ENCODE peak calls at places on chromosome 21, in four cellular contexts. W is lower lobe of right lung, J is fibroblast of lung, I is psoas muscle. G is an unnamed sample. For H3K4me1 and H3K36me3, the result is how much of the 10 kb centered on the place peaks cover.

GRCh38 chr21:39208624-39209333 is 25.5 kb upstream of the PSMG1 start:
- DNase-seq in W (no peak), J (peak), I (no peak), G (no peak)

GRCh38 chr21:40471103-40471502 is 375.9 kb downstream of the DSCAM start:
- DNase-seq in W (no peak), J (no peak), I (no peak), G (no peak)

GRCh38 chr21:36005018-36005417 is 55.3 kb downstream of the SETD4 start:
- DNase-seq in W (no peak), J (peak), I (no peak), G (no peak)

GRCh38 chr21:30623362-30623761 is 2.9 kb downstream of the KRTAP20-4 start:
- DNase-seq in W (no peak), J (no peak), I (no peak), G (no peak)

GRCh38 chr21:40757366-40757765 is 89.6 kb downstream of the DSCAM start:
- DNase-seq in W (no peak), J (no peak), I (no peak), G (no peak)

GRCh38 chr21:36544545-36544944 is 64.6 kb upstream of the CLDN14 start:
- DNase-seq in W (no peak), J (no peak), I (no peak), G (no peak)

GRCh38 chr21:32329331-32329730 is 30.7 kb downstream of the MRAP start:
- DNase-seq in W (no peak), J (peak), I (no peak), G (no peak)

GRCh38 chr21:17797967-17798366 is 21.2 kb downstream of the C21orf91 start:
- DNase-seq in W (no peak), J (no peak), I (no peak), G (no peak)

GRCh38 chr21:36859744-36860501 is 106.5 kb downstream of the HLCS start:
- DNase-seq in W (peak), J (peak), I (peak), G (peak)

GRCh38 chr21:26739189-26739588 is 106.0 kb downstream of the ADAMTS1 start:
- DNase-seq in W (no peak), J (peak), I (no peak), G (no peak)

GRCh38 chr21:38148046-38148445 is 108.7 kb upstream of the KCNJ15 start:
- DNase-seq in W (no peak), J (no peak), I (no peak), G (no peak)

GRCh38 chr21:38455403-38455802 is 42.9 kb downstream of the ERG start:
- DNase-seq in W (no peak), J (no peak), I (no peak), G (no peak)

GRCh38 chr21:32525282-32525681 is 60.0 kb downstream of the TCP10L start:
- DNase-seq in W (no peak), J (no peak), I (no peak), G (no peak)

GRCh38 chr21:27206368-27206982 is 239.6 kb upstream of the ADAMTS5 start:
- DNase-seq in W (no peak), J (no peak), I (no peak), G (no peak)

GRCh38 chr21:33238565-33239255 is 9.0 kb downstream of the IFNAR2 start:
- DNase-seq in W (no peak), J (no peak), I (no peak), G (no peak)

GRCh38 chr21:38597436-38597835 is 99.2 kb upstream of the ERG start:
- DNase-seq in W (no peak), J (no peak), I (no peak), G (no peak)

GRCh38 chr21:15638856-15639549 is 90.8 kb upstream of the USP25 start:
- DNase-seq in W (peak), J (no peak), I (no peak), G (no peak)

GRCh38 chr21:15772654-15773053 is 42.9 kb downstream of the USP25 start:
- DNase-seq in W (no peak), J (no peak), I (no peak), G (no peak)

GRCh38 chr21:27244356-27244755 is 277.5 kb upstream of the ADAMTS5 start:
- DNase-seq in W (no peak), J (peak), I (no peak), G (no peak)

GRCh38 chr21:38768385-38769071 is 37.2 kb upstream of the ETS2 start:
- DNase-seq in W (no peak), J (peak), I (no peak), G (no peak)

GRCh38 chr21:17461014-17461413 is 51.8 kb upstream of the CXADR start:
- DNase-seq in W (no peak), J (peak), I (no peak), G (no peak)

GRCh38 chr21:26832513-26832912 is 12.7 kb downstream of the ADAMTS1 start:
- DNase-seq in W (no peak), J (no peak), I (no peak), G (no peak)

GRCh38 chr21:16071082-16071481 is 341.3 kb downstream of the USP25 start:
- DNase-seq in W (no peak), J (peak), I (no peak), G (peak)

GRCh38 chr21:19031956-19032355 is 628.4 kb upstream of the TMPRSS15 start:
- DNase-seq in W (no peak), J (no peak), I (no peak), G (peak)

GRCh38 chr21:20443558-20444155 is 554.6 kb upstream of the NCAM2 start:
- DNase-seq in W (no peak), J (no peak), I (no peak), G (no peak)

GRCh38 chr21:26850116-26850643 is 5.0 kb upstream of the ADAMTS1 start:
- DNase-seq in W (no peak), J (peak), I (no peak), G (no peak)

GRCh38 chr21:22120616-22121266 is 1122.5 kb downstream of the NCAM2 start:
- DNase-seq in W (no peak), J (peak), I (no peak), G (no peak)

GRCh38 chr21:14284439-14284838 is 68.5 kb downstream of the RBM11 start:
- DNase-seq in W (no peak), J (no peak), I (no peak), G (no peak)

GRCh38 chr21:42232176-42232825 is 13.4 kb downstream of the ABCG1 start:
- DNase-seq in W (peak), J (no peak), I (peak), G (no peak)
- H3K4me1 ChIP-seq in W (half or more), J (under half), I (half or more), G (under half)

GRCh38 chr21:46228345-46229051 is at the start of gene LSS:
- DNase-seq in W (peak), J (peak), I (peak), G (peak)
- H3K36me3 ChIP-seq in W (under half), J (under half), I (under half), G (under half)

DNA sequence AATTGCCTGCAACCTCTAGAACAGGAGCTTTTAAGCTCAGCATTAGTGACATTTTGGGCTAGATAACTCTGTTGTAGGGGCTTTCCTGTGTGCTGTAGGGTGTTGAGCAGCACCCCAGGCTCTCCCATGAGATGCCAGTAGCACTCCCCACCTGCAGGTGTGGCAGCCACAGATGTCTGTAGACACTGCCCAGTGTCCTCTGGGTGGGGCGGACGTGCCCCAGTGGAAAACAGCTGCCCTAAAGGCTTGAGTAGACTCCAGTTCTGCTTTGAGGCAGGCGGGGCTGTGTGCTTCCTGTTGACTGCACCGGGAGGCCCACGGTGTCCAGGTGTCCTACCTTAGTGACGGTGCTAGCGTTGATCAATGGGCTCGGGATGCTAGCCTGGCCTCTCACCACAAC is 16.9 kb upstream of the PWP2 start:
- DNase-seq in W (no peak), J (no peak), I (no peak), G (no peak)
- H3K4me3 ChIP-seq in W (no peak), J (no peak), I (no peak), G (no peak)

DNA sequence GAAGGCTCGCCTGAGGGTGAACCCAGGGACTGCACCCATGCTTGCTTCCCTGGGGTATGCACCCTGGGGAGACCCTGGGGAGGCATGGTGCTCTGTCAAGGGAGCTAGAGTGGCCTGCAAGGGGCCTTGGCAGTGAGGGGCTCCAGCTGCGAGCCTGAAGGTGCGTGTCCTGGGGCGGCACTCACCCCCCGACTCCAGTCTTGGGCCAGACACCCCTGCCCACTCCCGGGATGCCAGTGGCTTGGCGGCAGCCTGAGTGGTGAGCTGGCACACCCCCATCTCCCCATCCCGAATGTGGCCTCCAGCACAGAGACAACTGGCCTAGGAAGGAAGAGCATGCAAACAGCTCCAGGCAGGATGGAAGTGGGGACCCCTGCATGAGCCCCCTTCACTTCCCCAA is 2.6 kb downstream of the SUMO3 start:
- DNase-seq in W (no peak), J (no peak), I (no peak), G (no peak)
- H3K4me1 ChIP-seq in W (under half), J (under half), I (under half), G (under half)

GRCh38 chr21:34865922-34866271 is 183.2 kb downstream of the RUNX1 start:
- DNase-seq in W (no peak), J (no peak), I (no peak), G (no peak)

GRCh38 chr21:34867785-34868184 is 181.3 kb downstream of the RUNX1 start:
- DNase-seq in W (no peak), J (no peak), I (no peak), G (no peak)

GRCh38 chr21:34869541-34869940 is 179.6 kb downstream of the RUNX1 start:
- DNase-seq in W (peak), J (no peak), I (no peak), G (no peak)

GRCh38 chr21:34871026-34871908 is 177.8 kb downstream of the RUNX1 start:
- DNase-seq in W (no peak), J (no peak), I (no peak), G (no peak)

DNA sequence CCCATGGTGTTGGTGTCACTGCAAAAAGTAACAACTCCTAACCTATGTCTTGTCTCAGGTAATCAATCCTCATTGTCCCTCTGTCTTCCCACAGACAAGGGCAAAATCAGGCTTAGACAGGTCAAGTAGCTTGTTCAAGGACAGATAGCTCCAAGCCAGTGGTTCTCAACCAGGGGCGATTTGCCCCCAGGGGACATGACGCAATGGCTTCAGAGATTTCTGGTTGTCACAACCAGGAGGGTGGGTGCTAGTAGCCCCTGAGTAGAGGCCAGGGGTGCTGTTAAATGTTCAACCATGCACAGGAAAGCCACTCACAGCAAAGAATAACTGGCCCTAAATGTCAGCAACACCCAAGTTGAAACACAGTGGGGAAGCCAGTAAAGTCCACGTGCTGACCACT is 178.9 kb downstream of the RUNX1 start:
- DNase-seq in W (no peak), J (no peak), I (no peak), G (no peak)
- H3K36me3 ChIP-seq in W (half or more), J (under half), I (under half), G (under half)

G was measured in BE2C.